ENCODE peak calls at places on chromosomes 4 and X, in six cellular contexts. E, K, I, F, D and Z are unnamed samples.
A peak's percentile ranks its signal among the peaks of the same experiment; 100 is the strongest.

GRCh38 chr4:89988268-89988667 is 93.6 kb downstream of the MMRN1 start:
- DNase-seq in E (no peak), K (no peak), I (no peak), F (no peak), D (no peak), Z (no peak)

GRCh38 chrX:72394518-72395163 is 88.9 kb upstream of the CITED1 start:
- DNase-seq in E (no peak), K (peak; percentile 24), I (peak; percentile 92), F (no peak), D (no peak), Z (no peak)

GRCh38 chr4:74009307-74009706 is 10.8 kb upstream of the CXCL5 start:
- DNase-seq in E (no peak), K (no peak), I (no peak), F (no peak), D (no peak), Z (no peak)

GRCh38 chrX:52363247-52363883 is 5.5 kb upstream of the XAGE2 start:
- DNase-seq in E (no peak), K (peak; percentile 18), I (peak; percentile 13), F (no peak), D (no peak), Z (no peak)

GRCh38 chrX:119211649-119212014 is 24.5 kb upstream of the PGRMC1 start:
- DNase-seq in E (no peak), K (no peak), I (no peak), F (no peak), D (no peak), Z (no peak)

GRCh38 chr4:87309625-87310024 is 13.1 kb downstream of the HSD17B13 start:
- DNase-seq in E (no peak), K (no peak), I (peak; percentile 71), F (no peak), D (no peak), Z (no peak)

GRCh38 chr4:137705171-137705783 is 173.0 kb upstream of the PCDH18 start:
- DNase-seq in E (no peak), K (peak; percentile 73), I (peak; percentile 53), F (no peak), D (no peak), Z (no peak)

GRCh38 chrX:135086197-135086854 is 34.0 kb downstream of the ETDB start:
- DNase-seq in E (no peak), K (peak; percentile 53), I (peak; percentile 71), F (no peak), D (no peak), Z (peak; percentile 39)

GRCh38 chr4:145531193-145531592 is 49.5 kb downstream of the SMAD1 start:
- DNase-seq in E (no peak), K (no peak), I (peak; percentile 52), F (no peak), D (no peak), Z (no peak)

GRCh38 chr4:164579270-164579942 is 174.5 kb upstream of the SMIM31 start:
- DNase-seq in E (no peak), K (no peak), I (no peak), F (no peak), D (no peak), Z (no peak)

GRCh38 chr4:148058160-148058859 is 326.4 kb downstream of the ARHGAP10 start:
- DNase-seq in E (no peak), K (no peak), I (no peak), F (no peak), D (no peak), Z (no peak)

GRCh38 chrX:109776432-109776831 is 43.4 kb upstream of the ACSL4 start:
- DNase-seq in E (no peak), K (no peak), I (no peak), F (no peak), D (no peak), Z (no peak)

GRCh38 chr4:93317046-93317445 is 511.5 kb upstream of the ATOH1 start:
- DNase-seq in E (no peak), K (no peak), I (no peak), F (no peak), D (no peak), Z (no peak)

GRCh38 chr4:118351851-118352827 is 664 bp downstream of the PRSS12 start:
- DNase-seq in E (no peak), K (no peak), I (no peak), F (no peak), D (peak; percentile 41), Z (peak; percentile 4)

GRCh38 chr4:949656-950055 is 17.4 kb downstream of the TMEM175 start:
- DNase-seq in E (no peak), K (no peak), I (no peak), F (no peak), D (no peak), Z (no peak)

GRCh38 chrX:9906919-9907318 is 60.2 kb upstream of the CLDN34 start:
- DNase-seq in E (no peak), K (no peak), I (no peak), F (no peak), D (no peak), Z (no peak)